ENCODE peak calls at places on chromosome 12, in five cellular contexts. W is adrenal gland, Z is AG10803, K is mucosa of descending colon, V is tibial artery. J is an unnamed sample.
A peak's percentile ranks its signal among the peaks of the same experiment; 100 is the strongest.

GRCh38 chr12:22459872-22460490 is 84.4 kb downstream of the C2CD5 start:
- DNase-seq in W (no peak), K (no peak), Z (peak; percentile 62), V (no peak), J (peak; percentile 44)

GRCh38 chr12:124625867-124626675 is 58.7 kb upstream of the NCOR2 start:
- DNase-seq in W (peak; percentile 89), Z (peak; percentile 80), K (peak; percentile 94), V (peak; percentile 96), J (no peak)

GRCh38 chr12:124337628-124338027 is 42.7 kb downstream of the RFLNA start:
- DNase-seq in V (no peak), K (no peak), W (no peak), Z (no peak), J (no peak)

GRCh38 chr12:14774944-14775651 is 28.2 kb downstream of the WBP11 start:
- DNase-seq in K (peak; percentile 75), W (peak; percentile 75), Z (peak; percentile 78), V (peak; percentile 77), J (peak; percentile 37)

GRCh38 chr12:88058719-88059077 is 29.5 kb upstream of the C12orf50 start:
- DNase-seq in V (no peak), W (no peak), K (no peak), Z (no peak), J (no peak)

GRCh38 chr12:55931317-55931779 is 386 bp downstream of the DGKA start:
- DNase-seq in W (no peak), K (peak; percentile 59), V (peak; percentile 70), Z (no peak), J (no peak)

GRCh38 chr12:42696424-42697149 is 107.0 kb upstream of the PRICKLE1 start:
- DNase-seq in K (peak; percentile 51), V (peak; percentile 88), W (peak; percentile 87), Z (peak; percentile 74), J (no peak)

GRCh38 chr12:124391340-124392261 is 96.7 kb downstream of the RFLNA start:
- DNase-seq in W (peak; percentile 87), Z (peak; percentile 62), V (peak; percentile 87), K (peak; percentile 85), J (peak; percentile 71)

GRCh38 chr12:5068623-5069022 is 24.9 kb downstream of the KCNA5 start:
- DNase-seq in K (no peak), Z (no peak), W (no peak), V (no peak), J (no peak)

DNA sequence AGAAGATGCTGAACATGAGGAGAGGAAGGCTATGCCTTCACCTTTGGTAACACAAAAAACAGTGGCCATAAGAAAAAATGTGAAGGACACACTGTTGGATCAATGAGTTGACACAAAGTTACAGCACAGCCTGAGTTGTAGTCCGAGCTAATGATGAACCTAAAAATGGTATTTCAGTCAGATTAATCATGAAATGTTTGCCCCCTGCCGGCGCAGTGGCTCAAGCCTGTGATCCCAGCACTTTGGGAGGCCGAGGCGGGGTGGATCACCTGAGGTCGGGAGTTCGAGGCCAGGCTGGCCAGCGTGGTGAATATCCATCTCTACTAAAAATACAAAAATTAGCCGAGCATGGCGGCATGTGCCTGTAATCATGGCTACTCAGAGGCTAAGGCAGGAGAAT is 1.3 kb upstream of the CAPRIN2 start:
- DNase-seq in K (no peak), Z (no peak), V (no peak), W (no peak), J (no peak)
- H3K4me3 ChIP-seq in K (no peak overlapping the region), Z (no peak overlapping the region), V (no peak overlapping the region), W (no peak overlapping the region), J (no peak overlapping the region)

GRCh38 chr12:77723308-77723707 is 107.4 kb upstream of the NAV3 start:
- DNase-seq in Z (no peak), W (no peak), V (no peak), K (no peak), J (no peak)

GRCh38 chr12:77727442-77728001 is 103.2 kb upstream of the NAV3 start:
- DNase-seq in Z (no peak), K (no peak), W (no peak), V (no peak), J (no peak)

GRCh38 chr12:77728018-77728417 is 102.7 kb upstream of the NAV3 start:
- DNase-seq in V (no peak), W (no peak), K (no peak), Z (no peak), J (peak; percentile 4)

GRCh38 chr12:77725611-77726010 is 105.1 kb upstream of the NAV3 start:
- DNase-seq in W (no peak), Z (peak; percentile 77), V (no peak), K (no peak), J (no peak)

GRCh38 chr12:77724367-77724957 is 106.2 kb upstream of the NAV3 start:
- DNase-seq in V (no peak), Z (peak; percentile 45), K (no peak), W (no peak), J (peak; percentile 55)
- TF ChIP-seq CTCF in V (peak; percentile 54), Z (peak; percentile 79), K (no peak), W (peak; percentile 84), J (peak; percentile 69)

GRCh38 chr12:48882972-48883304 is 17.3 kb upstream of the RND1 start:
- DNase-seq in V (no peak), Z (no peak), W (no peak), K (no peak), J (no peak)
- H3K4me3 ChIP-seq in V (no peak overlapping the region), Z (no peak overlapping the region), W (no peak overlapping the region), K (no peak overlapping the region), J (no peak overlapping the region)

GRCh38 chr12:130333341-130333740 is 4.3 kb upstream of the PIWIL1 start:
- DNase-seq in K (no peak), V (no peak), W (no peak), Z (no peak), J (no peak)
- TF ChIP-seq CTCF in K (no peak), V (no peak), W (no peak), Z (no peak), J (no peak)

DNA sequence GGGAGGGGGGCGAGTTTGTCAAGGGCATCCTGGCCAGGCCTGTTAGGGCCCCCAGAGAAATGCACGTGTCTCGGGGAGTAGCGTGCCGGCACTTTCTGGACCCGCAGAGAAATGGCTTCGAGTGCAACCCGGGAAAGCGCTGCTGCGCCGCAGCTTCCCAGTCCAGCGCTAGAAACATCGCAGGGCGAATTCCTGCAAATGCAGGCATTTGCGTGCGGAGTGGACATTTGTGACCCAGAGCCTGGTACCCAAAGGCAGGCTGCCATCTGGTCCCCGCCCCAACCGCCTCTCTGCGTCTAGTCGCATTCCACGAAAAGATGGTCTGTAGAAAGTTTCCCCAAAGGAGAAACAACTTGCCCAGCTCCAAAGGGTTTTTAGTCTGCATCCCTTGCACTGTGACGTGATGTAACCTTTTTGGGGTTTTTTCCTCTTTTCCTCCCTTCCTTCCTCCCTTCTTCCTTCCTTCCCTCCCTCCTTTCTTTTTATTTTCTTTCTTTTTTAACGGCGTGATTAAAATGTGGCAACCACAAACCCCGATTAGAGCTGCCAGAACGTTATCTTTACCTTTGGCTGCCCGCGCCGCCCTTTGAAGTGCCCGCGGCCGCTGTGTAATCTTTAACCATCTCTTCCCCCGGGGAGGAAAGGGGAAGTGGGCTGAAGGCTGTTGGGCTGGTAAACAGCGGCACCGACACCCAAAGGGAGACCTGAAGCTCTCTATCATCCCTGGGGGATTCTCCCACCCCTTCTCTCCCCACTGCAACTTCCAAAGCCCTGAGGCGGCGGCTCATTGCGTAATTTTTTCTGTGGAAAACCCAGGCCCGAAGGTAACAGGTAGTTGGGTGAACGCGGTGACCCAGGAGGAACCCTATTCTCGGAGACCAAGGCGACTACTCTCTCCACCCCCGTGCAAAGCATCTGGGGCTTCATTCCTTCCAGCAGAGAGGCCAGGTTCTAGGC is 1.1 kb downstream of the LGR5 start:
- DNase-seq in Z (no peak), V (no peak), K (peak; percentile 54), W (no peak), J (no peak)
- H3K4me3 ChIP-seq in Z (peak overlapping the region; percentile 49), V (peak overlapping the region; percentile 56), K (no peak overlapping the region), W (no peak overlapping the region), J (no peak overlapping the region)

DNA sequence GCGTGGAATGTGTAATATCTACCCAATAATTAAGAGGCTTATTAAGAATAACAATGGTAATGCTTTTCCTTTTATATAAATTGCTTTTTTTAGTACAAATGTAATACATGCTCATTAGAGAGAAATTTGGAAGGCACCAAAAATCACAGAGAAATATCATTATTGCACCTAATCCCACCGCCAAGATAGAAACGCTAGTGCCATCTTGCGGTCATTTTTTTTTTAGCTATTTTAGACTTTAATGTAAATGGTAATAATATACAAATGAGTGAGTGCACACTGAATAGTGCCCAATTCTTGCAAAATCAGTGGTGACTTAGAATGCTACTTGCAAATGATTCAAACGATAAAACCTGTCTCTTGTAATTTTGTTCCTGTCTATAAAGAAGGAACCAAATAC is 576.8 kb upstream of the TMEM132C start:
- DNase-seq in V (no peak), W (no peak), K (no peak), Z (no peak), J (no peak)
- TF ChIP-seq CTCF in V (no peak), W (peak; percentile 21), K (no peak), Z (peak; percentile 35), J (no peak)

GRCh38 chr12:53492830-53493609 is 6.2 kb downstream of the MAP3K12 start:
- DNase-seq in K (peak; percentile 96), W (peak; percentile 97), V (peak; percentile 95), Z (peak; percentile 82), J (peak; percentile 91)
- H3K4me3 ChIP-seq in K (peak overlapping the region; percentile 14), W (peak overlapping the region; percentile 51), V (peak overlapping the region; percentile 54), Z (peak overlapping the region; percentile 67), J (peak overlapping the region; percentile 70)

J was measured in GM12865.